ENCODE peak calls at places on chromosomes 12 and 14, in six cellular contexts. V is HL-60, M is lower lobe of right lung, Z is WERI-Rb-1, A is tibial artery, G is fibroblast of lung. B is an unnamed sample.

GRCh38 chr14:89881839-89882238 is 72.7 kb downstream of the EFCAB11 start:
- DNase-seq in G (no peak), A (no peak), M (no peak), V (no peak), Z (no peak), B (no peak)

GRCh38 chr14:82159624-82160023 is 626.0 kb upstream of the SEL1L start:
- DNase-seq in A (no peak), M (no peak), V (no peak), G (no peak), Z (no peak), B (no peak)

GRCh38 chr12:546265-546919 is 86.7 kb downstream of the B4GALNT3 start:
- DNase-seq in Z (no peak), G (no peak), M (peak), V (no peak), A (no peak), B (no peak)

GRCh38 chr12:119151445-119151844 is 27.3 kb upstream of the HSPB8 start:
- DNase-seq in V (no peak), M (no peak), Z (no peak), G (no peak), A (no peak), B (no peak)

GRCh38 chr14:89378119-89378518 is 38.9 kb downstream of the FOXN3 start:
- DNase-seq in A (no peak), G (peak), M (no peak), Z (no peak), V (no peak), B (peak)

GRCh38 chr12:75571204-75571603 is 59.8 kb upstream of the KRR1 start:
- DNase-seq in V (no peak), G (no peak), Z (no peak), A (no peak), M (no peak), B (no peak)

GRCh38 chr12:117098361-117099217 is 627 bp downstream of the TESC start:
- DNase-seq in M (peak), V (no peak), G (no peak), Z (no peak), A (no peak), B (no peak)

GRCh38 chr14:38775986-38776385 is 327.0 kb downstream of the SEC23A start:
- DNase-seq in Z (no peak), G (no peak), V (no peak), M (no peak), A (no peak), B (no peak)

GRCh38 chr12:95790912-95791849 is 617 bp upstream of the NTN4 start:
- DNase-seq in A (peak), M (peak), Z (peak), G (peak), V (no peak), B (peak)

GRCh38 chr12:101230547-101230946 is 20.5 kb upstream of the SLC5A8 start:
- DNase-seq in V (no peak), G (peak), Z (no peak), M (no peak), A (no peak), B (peak)

GRCh38 chr14:93008381-93008780 is 85.4 kb downstream of the CHGA start:
- DNase-seq in M (no peak), V (no peak), G (peak), A (no peak), Z (no peak), B (peak)

GRCh38 chr14:93207468-93208308 is 632 bp downstream of the UBR7 start:
- DNase-seq in Z (peak), V (peak), M (no peak), A (peak), G (peak), B (peak)

GRCh38 chr14:54567634-54568561 is 970 bp downstream of the SAMD4A start:
- DNase-seq in V (no peak), Z (peak), G (peak), M (peak), A (peak), B (peak)

GRCh38 chr14:102293784-102294183 is 11.2 kb downstream of the MOK start:
- DNase-seq in V (no peak), G (peak), M (no peak), A (no peak), Z (peak), B (peak)

GRCh38 chr14:73764881-73765280 is 50.7 kb upstream of the PNMA1 start:
- DNase-seq in Z (no peak), A (peak), G (no peak), V (peak), M (peak), B (no peak)

GRCh38 chr12:21818627-21819026 is 44.1 kb upstream of the KCNJ8 start:
- DNase-seq in A (no peak), V (no peak), Z (no peak), M (no peak), G (peak), B (peak)

GRCh38 chr14:64410084-64410774 is 22.1 kb downstream of the MTHFD1 start:
- DNase-seq in A (no peak), M (no peak), Z (no peak), V (no peak), G (peak), B (peak)

GRCh38 chr12:53298154-53298553 is 1.3 kb upstream of the MYG1 start:
- DNase-seq in M (no peak), G (peak), Z (no peak), A (no peak), V (no peak), B (peak)

GRCh38 chr14:96739511-96739910 is 57.7 kb upstream of the VRK1 start:
- DNase-seq in A (no peak), G (no peak), M (no peak), V (no peak), Z (no peak), B (no peak)

GRCh38 chr14:24243336-24243836 is 963 bp upstream of the TINF2 start:
- DNase-seq in A (no peak), G (peak), V (peak), Z (peak), M (no peak), B (no peak)

GRCh38 chr14:101587403-101587998 is 26.2 kb downstream of the DIO3 start:
- DNase-seq in A (no peak), M (no peak), Z (peak), V (no peak), G (peak), B (no peak)

GRCh38 chr14:101808020-101808641 is 46.6 kb downstream of the PPP2R5C start:
- DNase-seq in G (no peak), M (no peak), V (no peak), Z (peak), A (no peak), B (no peak)

GRCh38 chr12:9649532-9649940 is 20.0 kb upstream of the CLEC2D start:
- DNase-seq in Z (no peak), G (no peak), M (no peak), V (no peak), A (no peak), B (no peak)

GRCh38 chr14:37340353-37340752 is 142.6 kb downstream of the MIPOL1 start:
- DNase-seq in Z (no peak), A (no peak), V (no peak), M (no peak), G (no peak), B (no peak)

GRCh38 chr12:113407931-113408585 is 4.4 kb upstream of the SDS start:
- DNase-seq in V (no peak), Z (no peak), A (no peak), G (peak), M (peak), B (peak)

GRCh38 chr12:120652671-120653435 is 12.4 kb downstream of the CABP1 start:
- DNase-seq in V (no peak), Z (no peak), M (peak), G (no peak), A (peak), B (no peak)

GRCh38 chr12:14841761-14842160 is 1.6 kb downstream of the ART4 start:
- DNase-seq in M (no peak), Z (no peak), A (peak), V (no peak), G (peak), B (peak)

GRCh38 chr12:57418255-57418654 is 12.6 kb downstream of the R3HDM2 start:
- DNase-seq in A (no peak), Z (no peak), V (no peak), M (no peak), G (no peak), B (no peak)

GRCh38 chr12:43969882-43970281 is 134.0 kb downstream of the TMEM117 start:
- DNase-seq in Z (no peak), G (peak), A (no peak), M (no peak), V (no peak), B (peak)

GRCh38 chr14:32345311-32345771 is 16.2 kb downstream of the AKAP6 start:
- DNase-seq in Z (peak), A (no peak), M (no peak), G (peak), V (no peak), B (peak)

GRCh38 chr12:14283489-14284144 is 81.9 kb upstream of the ATF7IP start:
- DNase-seq in A (no peak), G (no peak), Z (no peak), M (no peak), V (no peak), B (no peak)

GRCh38 chr14:76292561-76292960 is 83.4 kb upstream of the ESRRB start:
- DNase-seq in G (no peak), A (peak), Z (no peak), V (no peak), M (no peak), B (no peak)

GRCh38 chr14:104144453-104144790 is 6.0 kb downstream of the KIF26A start:
- DNase-seq in Z (no peak), V (no peak), M (no peak), A (no peak), G (no peak), B (no peak)

GRCh38 chr12:105562727-105563072 is 232.2 kb downstream of the C12orf75 start:
- DNase-seq in A (no peak), Z (no peak), M (no peak), G (no peak), V (no peak), B (no peak)
- H3K4me3 ChIP-seq in A (no peak), Z (no peak), M (no peak), G (no peak), V (no peak), B (peak)

DNA sequence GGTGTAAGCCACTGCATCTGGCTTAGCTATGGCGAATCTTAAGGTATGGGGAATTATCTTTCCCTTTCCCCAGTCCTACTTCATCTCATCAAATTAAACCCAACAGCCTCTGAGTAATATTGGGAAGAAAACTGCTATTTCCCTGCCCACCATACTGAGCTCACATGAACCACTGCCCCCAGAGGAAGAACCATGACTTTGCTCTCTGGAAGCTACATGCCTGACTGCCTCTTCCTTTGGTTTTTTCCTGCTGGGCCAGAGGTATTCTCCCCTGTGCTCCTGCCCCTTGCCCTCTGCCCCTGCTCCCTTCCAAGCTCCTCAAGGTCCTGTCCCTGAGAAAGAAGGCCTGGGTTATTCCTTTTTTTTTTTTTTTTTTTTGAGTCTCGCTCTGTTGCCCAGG is 15.2 kb downstream of the RILPL2 start:
- DNase-seq in Z (no peak), G (no peak), M (no peak), A (no peak), V (no peak), B (no peak)
- TF ChIP-seq CTCF in Z (peak), G (no peak), M (no peak), A (no peak), V (no peak), B (no peak)

DNA sequence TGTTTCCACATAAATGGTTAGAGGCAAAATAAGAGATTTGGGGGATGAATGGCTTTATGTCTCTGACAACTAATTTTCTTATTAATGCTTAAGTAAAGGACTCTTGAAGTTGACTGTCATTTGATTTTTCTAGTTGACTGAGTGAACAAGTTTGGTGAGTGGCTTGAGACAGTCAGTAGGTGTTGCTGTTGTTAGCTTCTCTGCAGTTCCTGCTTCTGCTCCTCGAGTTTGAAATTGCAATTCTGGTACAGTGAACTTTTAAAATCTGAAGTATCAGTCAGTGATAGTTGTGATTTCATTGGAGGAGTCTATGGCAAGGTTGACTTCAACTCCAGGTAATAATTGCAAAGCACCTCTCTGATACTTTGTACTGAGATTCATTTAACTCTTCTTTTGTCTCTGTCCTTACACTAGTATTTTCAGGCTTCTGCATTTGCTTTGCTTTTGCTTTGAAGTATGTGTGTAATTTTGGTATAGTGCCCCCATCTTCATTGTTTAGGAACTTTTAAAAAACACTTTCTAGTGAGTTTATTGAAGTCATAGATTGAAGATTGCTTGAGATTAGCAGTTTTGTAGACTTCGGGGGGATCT is 415.5 kb downstream of the PCNX1 start:
- DNase-seq in Z (no peak), G (peak), A (no peak), M (no peak), V (no peak), B (peak)
- H3K4me3 ChIP-seq in Z (no peak), G (peak), A (peak), M (peak), V (no peak), B (peak)

DNA sequence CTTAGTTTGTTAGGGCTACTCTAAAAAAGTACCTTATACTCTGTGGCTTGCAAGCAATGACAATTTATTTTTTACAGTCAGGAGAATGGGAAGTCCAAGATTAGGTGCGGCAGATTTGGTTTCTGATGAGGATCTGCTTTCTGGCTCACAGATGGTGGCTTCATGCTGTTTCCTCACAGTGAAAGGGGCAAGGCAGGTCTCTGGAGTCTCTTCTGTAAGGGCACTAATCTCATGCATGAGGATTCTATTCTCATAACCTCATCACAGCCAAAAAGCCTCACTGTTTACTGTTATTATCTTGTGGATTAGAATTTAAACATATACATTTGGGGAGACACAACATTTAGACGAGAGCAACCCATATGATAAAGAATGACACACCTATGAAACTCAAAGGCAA is 1957.4 kb upstream of the SEL1L start:
- DNase-seq in G (no peak), V (no peak), Z (peak), A (no peak), M (no peak), B (no peak)
- TF ChIP-seq CTCF in G (no peak), V (no peak), Z (no peak), A (no peak), M (no peak), B (no peak)

GRCh38 chr14:98946995-98947394 is 325.0 kb downstream of the BCL11B start:
- DNase-seq in V (no peak), Z (no peak), M (no peak), A (no peak), G (peak), B (no peak)
- H3K4me3 ChIP-seq in V (no peak), Z (no peak), M (no peak), A (no peak), G (no peak), B (no peak)

DNA sequence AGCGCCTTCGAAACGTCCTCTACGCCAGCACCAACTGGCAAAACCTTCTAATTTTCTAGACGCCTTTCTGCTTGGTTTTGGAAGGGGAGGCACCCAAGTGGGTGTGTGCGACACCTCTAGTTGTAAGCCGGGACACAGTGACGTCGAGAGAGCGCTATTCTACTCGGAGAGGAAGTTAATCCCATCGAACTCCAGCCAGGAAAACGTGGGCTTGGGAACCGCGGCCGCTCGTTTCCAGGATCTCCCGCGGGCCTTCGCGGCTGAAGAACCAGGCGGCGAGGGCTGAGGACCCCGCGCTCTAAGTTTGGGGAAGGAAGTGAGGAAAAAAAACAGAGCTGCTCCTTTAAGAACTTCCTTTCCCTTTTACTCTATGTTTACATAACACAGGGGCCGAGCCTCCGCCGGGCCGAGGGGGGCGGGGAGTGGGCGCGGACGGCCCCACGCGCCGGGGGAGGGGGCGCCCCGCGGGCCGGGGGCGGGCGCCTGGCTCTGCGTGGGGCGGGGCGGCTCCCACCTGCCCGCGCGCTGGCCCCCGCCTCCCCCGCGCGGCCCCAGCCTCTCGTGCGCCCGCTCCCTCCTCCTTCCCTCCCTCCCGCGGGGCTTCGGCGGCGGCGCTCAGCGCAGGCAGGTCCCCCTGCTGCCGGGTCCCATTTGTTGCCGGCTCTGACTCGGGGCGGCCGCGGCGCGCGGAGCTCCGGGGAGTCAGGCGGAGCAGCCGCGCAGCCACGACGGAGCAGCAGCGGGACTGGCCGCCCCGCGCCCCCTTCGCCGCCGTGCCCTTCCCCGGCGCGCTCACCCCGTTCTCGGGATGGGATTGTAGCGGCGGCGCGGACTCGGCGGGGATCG is at the start of gene PELI2:
- DNase-seq in G (peak), M (peak), Z (peak), A (peak), V (no peak), B (peak)
- TF ChIP-seq CTCF in G (no peak), M (no peak), Z (no peak), A (peak), V (no peak), B (peak)

GRCh38 chr14:94936901-94937321 is 167.0 kb upstream of the GSC start:
- DNase-seq in M (no peak), Z (peak), V (no peak), A (peak), G (no peak), B (no peak)
- H3K4me3 ChIP-seq in M (peak), Z (peak), V (no peak), A (peak), G (no peak), B (no peak)